ENCODE peak calls at places on chromosomes 13 and 19, in nine cellular contexts. C is BJ; Q is stimulated activated CD4-positive, alpha-beta T cell treated with anti-CD3 and anti-CD28 coated beads, TNF-alpha, amount 100 ng/mL, for 4 hours; I is dorsolateral prefrontal cortex; H is naive thymus-derived CD8-positive, alpha-beta T cell; F is foreskin melanocyte; X is left ventricle myocardium inferior; E is retinal pigment epithelial cell; B is A549. K is an unnamed sample.

GRCh38 chr13:90686438-90686837 is 661.0 kb upstream of the MIR17HG start:
- DNase-seq in C (peak; percentile 67), Q (no peak), I (no peak), H (no peak), F (no peak), X (no peak), E (no peak), B (peak; percentile 1), K (no peak)

GRCh38 chr13:50909605-50910482 is at the start of gene RNASEH2B:
- DNase-seq in C (no peak), Q (peak; percentile 43), I (peak; percentile 76), H (peak; percentile 61), F (no peak), X (peak; percentile 78), E (no peak), B (peak; percentile 70), K (peak; percentile 59)

GRCh38 chr13:24284876-24285275 is 24.5 kb upstream of the C1QTNF9 start:
- DNase-seq in C (no peak), Q (no peak), I (no peak), H (no peak), F (no peak), X (no peak), E (no peak), B (no peak), K (no peak)

GRCh38 chr13:112730157-112730671 is 40.4 kb downstream of the ATP11A start:
- DNase-seq in C (no peak), Q (no peak), I (peak; percentile 40), H (no peak), F (no peak), X (peak; percentile 67), E (no peak), B (no peak), K (no peak)

GRCh38 chr19:3346677-3347353 is 19.6 kb upstream of the NFIC start:
- DNase-seq in C (no peak), Q (no peak), I (peak; percentile 90), H (no peak), F (no peak), X (peak; percentile 79), E (no peak), B (no peak), K (peak; percentile 88)

GRCh38 chr19:33458171-33458633 is 63.4 kb downstream of the PEPD start:
- DNase-seq in C (no peak), Q (no peak), I (no peak), H (no peak), F (no peak), X (no peak), E (no peak), B (no peak), K (no peak)

GRCh38 chr13:110453767-110454166 is 107.8 kb downstream of the RAB20 start:
- DNase-seq in C (peak; percentile 53), Q (no peak), I (no peak), H (no peak), F (no peak), X (no peak), E (no peak), B (no peak), K (no peak)

GRCh38 chr13:28220166-28220565 is 81.8 kb downstream of the PAN3 start:
- DNase-seq in C (no peak), Q (no peak), I (no peak), H (no peak), F (no peak), X (no peak), E (no peak), B (no peak), K (peak; percentile 31)

GRCh38 chr19:38079926-38080380 is 144.1 kb downstream of the DPF1 start:
- DNase-seq in C (peak; percentile 74), Q (no peak), I (no peak), H (no peak), F (peak; percentile 15), X (no peak), E (peak; percentile 16), B (peak; percentile 78), K (no peak)

GRCh38 chr13:59531571-59532091 is 632.1 kb downstream of the DIAPH3 start:
- DNase-seq in C (no peak), Q (no peak), I (peak; percentile 73), H (no peak), F (peak; percentile 38), X (peak; percentile 85), E (peak; percentile 73), B (peak; percentile 11), K (peak; percentile 87)

K was measured in adrenal gland.